ENCODE peak calls at places on chromosomes 11 and 22, in four cellular contexts. J, Q, V and K are unnamed samples.

GRCh38 chr22:40560551-40560950 is 76.0 kb downstream of the MRTFA start:
- DNase-seq in J (no peak), V (peak; percentile 21), Q (no peak), K (no peak)

GRCh38 chr22:48258108-48258705 is 1495.8 kb downstream of the TBC1D22A start:
- DNase-seq in Q (no peak), J (no peak), V (no peak), K (no peak)

GRCh38 chr11:96105197-96105895 is 181.4 kb upstream of the MTMR2 start:
- DNase-seq in Q (no peak), V (peak; percentile 33), J (no peak), K (no peak)

GRCh38 chr22:46352691-46353386 is 17.3 kb downstream of the TRMU start:
- DNase-seq in J (peak; percentile 58), Q (no peak), V (peak; percentile 78), K (peak; percentile 83)

GRCh38 chr22:46732513-46732912 is 5.5 kb downstream of the CERK start:
- DNase-seq in Q (no peak), J (no peak), V (no peak), K (no peak)

GRCh38 chr11:110430267-110431211 is 791 bp downstream of the FDX1 start:
- DNase-seq in J (peak; percentile 59), V (peak; percentile 74), Q (peak; percentile 12), K (no peak)

GRCh38 chr11:85187992-85188391 is 439.2 kb downstream of the DLG2 start:
- DNase-seq in Q (no peak), V (no peak), J (no peak), K (no peak)

GRCh38 chr22:29225422-29226090 is 19.9 kb downstream of the EMID1 start:
- DNase-seq in Q (no peak), J (peak; percentile 25), V (no peak), K (no peak)

GRCh38 chr11:58573451-58574104 is 2.1 kb downstream of the LPXN start:
- DNase-seq in V (peak; percentile 91), Q (no peak), J (peak; percentile 43), K (peak; percentile 59)

GRCh38 chr11:8813658-8814057 is 97.3 kb upstream of the AKIP1 start:
- DNase-seq in V (peak; percentile 72), Q (peak; percentile 90), J (peak; percentile 85), K (peak; percentile 49)

GRCh38 chr22:33270596-33270995 is 212.4 kb upstream of the SYN3 start:
- DNase-seq in J (no peak), V (no peak), Q (peak; percentile 57), K (no peak)
- H3K4me2 ChIP-seq in J (no peak overlapping the region), V (no peak overlapping the region), Q (peak overlapping the region; percentile 39), K (no peak overlapping the region)

GRCh38 chr11:2175659-2176058 is 4.0 kb upstream of the TH start:
- DNase-seq in J (no peak), V (peak; percentile 77), Q (no peak), K (peak; percentile 48)
- H2AFZ ChIP-seq in J (no peak overlapping the region), V (no peak overlapping the region), Q (no peak overlapping the region), K (no peak overlapping the region)

GRCh38 chr22:27808730-27809129 is 7.2 kb upstream of the MN1 start:
- DNase-seq in Q (no peak), J (no peak), V (no peak), K (no peak)

GRCh38 chr22:27809226-27809625 is 7.7 kb upstream of the MN1 start:
- DNase-seq in J (no peak), Q (no peak), V (no peak), K (no peak)

GRCh38 chr22:27809700-27810365 is 8.3 kb upstream of the MN1 start:
- DNase-seq in V (no peak), Q (no peak), J (no peak), K (no peak)

GRCh38 chr22:27811778-27812177 is 10.2 kb upstream of the MN1 start:
- DNase-seq in J (no peak), Q (no peak), V (no peak), K (no peak)

DNA sequence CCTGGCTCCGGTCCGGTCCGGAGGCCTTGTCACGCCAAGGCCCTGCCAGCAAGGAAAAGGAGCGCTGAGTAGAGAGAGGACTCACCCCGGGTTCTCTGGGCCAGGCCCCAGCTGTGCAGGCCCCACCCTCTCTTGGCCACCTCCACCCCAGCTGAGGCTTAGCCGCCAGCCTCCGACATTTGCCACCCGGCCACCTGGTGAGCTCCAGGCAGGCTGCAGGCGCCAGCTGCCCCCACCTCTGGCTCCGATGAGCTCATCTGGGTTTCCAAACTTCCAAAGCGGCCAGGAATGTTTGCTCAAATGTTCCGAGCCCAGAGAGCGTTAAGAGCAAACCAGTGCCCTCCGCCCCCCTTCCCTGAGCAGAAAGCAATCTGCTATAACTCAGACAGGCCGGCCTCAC is 9.0 kb upstream of the MN1 start:
- DNase-seq in J (peak; percentile 71), Q (peak; percentile 42), V (no peak), K (no peak)
- H3K4me2 ChIP-seq in J (peak overlapping the region; percentile 40), Q (peak overlapping the region; percentile 22), V (no peak overlapping the region), K (no peak overlapping the region)

DNA sequence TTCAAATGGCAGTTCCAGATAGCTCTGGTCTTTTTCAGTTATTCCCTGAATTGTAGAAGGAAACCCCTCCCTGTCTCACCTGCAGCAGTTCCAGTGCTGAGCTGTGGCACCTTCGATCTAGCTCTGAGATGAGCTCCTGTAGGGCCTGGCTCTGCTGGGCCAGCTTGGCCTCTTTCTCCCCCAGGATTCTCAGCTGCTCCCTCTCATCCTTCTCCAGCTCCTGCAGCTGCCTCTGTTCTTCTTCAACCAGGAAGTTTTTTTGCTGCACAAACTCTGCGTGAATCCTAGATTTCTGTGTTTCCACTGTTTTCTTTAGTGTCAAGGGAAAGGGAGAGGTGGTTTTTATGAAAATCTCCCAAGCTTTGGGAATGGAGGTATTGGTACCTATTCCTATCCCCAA is 5.3 kb downstream of the TRIM21 start:
- DNase-seq in V (no peak), J (no peak), Q (no peak), K (no peak)
- H2AFZ ChIP-seq in V (no peak overlapping the region), J (no peak overlapping the region), Q (no peak overlapping the region), K (no peak overlapping the region)